ENCODE peak calls at places on chromosomes 4 and X, in nine cellular contexts. D is psoas muscle; G is mesenchymal stem cell; R is neural progenitor cell; K is GM23248; N is IMR-90; P is cardiac muscle cell; V is breast epithelium; Q is CD8-positive, alpha-beta T cell. H is an unnamed sample.

GRCh38 chrX:130916636-130917422 is 13.8 kb upstream of the ENOX2 start:
- DNase-seq in Q (peak; percentile 27), G (peak; percentile 54), P (peak; percentile 70), D (peak; percentile 42), N (peak; percentile 54), V (no peak), R (peak; percentile 56), K (peak; percentile 43), H (peak; percentile 33)

GRCh38 chrX:3526084-3526483 is 179.6 kb upstream of the MXRA5 start:
- DNase-seq in G (no peak), Q (no peak), D (no peak), N (peak; percentile 65), R (no peak), K (peak; percentile 74), V (no peak), P (no peak), H (no peak)

GRCh38 chrX:97131886-97132285 is 248.2 kb downstream of the RPA4 start:
- DNase-seq in N (no peak), V (no peak), Q (no peak), R (no peak), G (no peak), D (no peak), K (no peak), P (no peak), H (no peak)

GRCh38 chr4:105998210-105998609 is 102.9 kb downstream of the NPNT start:
- DNase-seq in R (no peak), Q (no peak), K (no peak), V (no peak), D (no peak), N (no peak), P (no peak), G (no peak), H (no peak)

GRCh38 chrX:46575991-46576392 is 2.4 kb downstream of the CHST7 start:
- DNase-seq in P (no peak), R (peak; percentile 24), N (peak; percentile 40), G (peak; percentile 42), Q (no peak), K (peak; percentile 30), D (peak; percentile 59), V (no peak), H (no peak)

GRCh38 chr4:178937130-178937529 is 1494.9 kb upstream of the AGA start:
- DNase-seq in N (no peak), R (no peak), G (peak; percentile 39), D (no peak), Q (no peak), P (no peak), V (no peak), K (no peak), H (no peak)

GRCh38 chr4:4941741-4942140 is 77.5 kb downstream of the CYTL1 start:
- DNase-seq in D (no peak), P (no peak), V (no peak), R (no peak), G (no peak), N (no peak), K (no peak), Q (no peak), H (no peak)

GRCh38 chrX:77962068-77962902 is 7.2 kb downstream of the PGAM4 start:
- DNase-seq in G (peak; percentile 30), Q (peak; percentile 21), R (no peak), N (peak; percentile 4), P (no peak), D (no peak), V (no peak), K (no peak), H (no peak)

GRCh38 chrX:107483976-107484726 is 34.7 kb downstream of the FRMPD3 start:
- DNase-seq in Q (no peak), G (peak; percentile 24), N (no peak), P (peak; percentile 76), V (no peak), R (peak; percentile 60), K (no peak), D (peak; percentile 65), H (no peak)

GRCh38 chr4:4670869-4671268 is 129.0 kb upstream of the STX18 start:
- DNase-seq in P (no peak), K (no peak), Q (no peak), N (no peak), R (no peak), D (no peak), G (peak; percentile 33), V (no peak), H (no peak)

GRCh38 chrX:154398668-154399526 is 720 bp downstream of the RPL10 start:
- DNase-seq in Q (peak; percentile 81), N (peak; percentile 67), R (peak; percentile 82), P (peak; percentile 74), G (peak; percentile 75), D (peak; percentile 95), V (peak; percentile 82), K (peak; percentile 80), H (no peak)

GRCh38 chr4:151772322-151772721 is 11.5 kb upstream of the GATB start:
- DNase-seq in K (no peak), N (no peak), D (no peak), P (no peak), Q (no peak), R (no peak), G (no peak), V (no peak), H (no peak)

GRCh38 chr4:151774324-151774723 is 13.5 kb upstream of the GATB start:
- DNase-seq in P (no peak), Q (no peak), N (no peak), V (no peak), D (no peak), K (no peak), G (no peak), R (no peak), H (no peak)

GRCh38 chr4:151768835-151769234 is 8.0 kb upstream of the GATB start:
- DNase-seq in K (no peak), N (no peak), Q (no peak), P (no peak), R (no peak), G (no peak), D (no peak), V (no peak), H (no peak)

GRCh38 chr4:151770154-151770553 is 9.3 kb upstream of the GATB start:
- DNase-seq in Q (no peak), G (no peak), V (no peak), R (no peak), P (no peak), N (no peak), K (no peak), D (no peak), H (no peak)

DNA sequence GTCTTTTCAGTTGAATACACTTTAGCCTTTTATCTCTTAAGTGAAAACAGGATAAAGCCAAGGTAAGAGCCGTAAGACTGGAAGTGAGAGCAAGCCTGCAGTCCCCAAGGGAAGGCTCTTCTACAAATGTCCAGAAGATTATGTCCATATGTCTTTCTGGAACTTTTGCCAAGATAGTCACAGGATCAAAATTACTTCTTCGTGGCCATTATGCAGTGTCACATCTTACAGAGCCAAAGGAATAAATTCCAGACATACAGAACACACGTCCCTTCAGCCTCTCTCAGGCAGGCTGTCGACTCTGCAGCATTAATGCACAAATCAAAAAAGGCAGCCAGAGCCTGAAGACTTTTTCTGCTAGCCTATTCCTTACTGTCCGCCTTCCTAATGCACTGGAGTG is 10.9 kb upstream of the GATB start:
- DNase-seq in G (no peak), R (no peak), N (no peak), D (no peak), V (no peak), K (peak; percentile 19), Q (no peak), P (no peak), H (no peak)
- H3K27ac ChIP-seq in G (no peak overlapping the region), R (no peak overlapping the region), N (no peak overlapping the region), D (no peak overlapping the region), V (no peak overlapping the region), K (no peak overlapping the region), Q (no peak overlapping the region), P (no peak overlapping the region), H (no peak overlapping the region)

GRCh38 chrX:10265775-10266174 is 109.0 kb downstream of the CLCN4 start:
- DNase-seq in N (no peak), R (no peak), P (no peak), V (no peak), G (no peak), K (no peak), D (no peak), Q (no peak), H (no peak)
- H3K4me1 ChIP-seq in N (no peaks in the 10 kb centered on the region), R (no peaks in the 10 kb centered on the region), P (no peaks in the 10 kb centered on the region), V (no peaks in the 10 kb centered on the region), G (no peaks in the 10 kb centered on the region), K (no peaks in the 10 kb centered on the region), D (no peaks in the 10 kb centered on the region), Q (no peaks in the 10 kb centered on the region), H (no peaks in the 10 kb centered on the region)

GRCh38 chrX:17174671-17175070 is 200.3 kb upstream of the NHS start:
- DNase-seq in G (no peak), V (no peak), K (no peak), N (no peak), D (peak; percentile 51), P (no peak), Q (no peak), R (no peak), H (no peak)
- H3K36me3 ChIP-seq in G (no peaks in the 10 kb centered on the region), V (no peaks in the 10 kb centered on the region), K (no peaks in the 10 kb centered on the region), N (no peaks in the 10 kb centered on the region), D (no peaks in the 10 kb centered on the region), P (no peaks in the 10 kb centered on the region), Q (no peaks in the 10 kb centered on the region), R (no peaks in the 10 kb centered on the region), H (no peaks in the 10 kb centered on the region)

DNA sequence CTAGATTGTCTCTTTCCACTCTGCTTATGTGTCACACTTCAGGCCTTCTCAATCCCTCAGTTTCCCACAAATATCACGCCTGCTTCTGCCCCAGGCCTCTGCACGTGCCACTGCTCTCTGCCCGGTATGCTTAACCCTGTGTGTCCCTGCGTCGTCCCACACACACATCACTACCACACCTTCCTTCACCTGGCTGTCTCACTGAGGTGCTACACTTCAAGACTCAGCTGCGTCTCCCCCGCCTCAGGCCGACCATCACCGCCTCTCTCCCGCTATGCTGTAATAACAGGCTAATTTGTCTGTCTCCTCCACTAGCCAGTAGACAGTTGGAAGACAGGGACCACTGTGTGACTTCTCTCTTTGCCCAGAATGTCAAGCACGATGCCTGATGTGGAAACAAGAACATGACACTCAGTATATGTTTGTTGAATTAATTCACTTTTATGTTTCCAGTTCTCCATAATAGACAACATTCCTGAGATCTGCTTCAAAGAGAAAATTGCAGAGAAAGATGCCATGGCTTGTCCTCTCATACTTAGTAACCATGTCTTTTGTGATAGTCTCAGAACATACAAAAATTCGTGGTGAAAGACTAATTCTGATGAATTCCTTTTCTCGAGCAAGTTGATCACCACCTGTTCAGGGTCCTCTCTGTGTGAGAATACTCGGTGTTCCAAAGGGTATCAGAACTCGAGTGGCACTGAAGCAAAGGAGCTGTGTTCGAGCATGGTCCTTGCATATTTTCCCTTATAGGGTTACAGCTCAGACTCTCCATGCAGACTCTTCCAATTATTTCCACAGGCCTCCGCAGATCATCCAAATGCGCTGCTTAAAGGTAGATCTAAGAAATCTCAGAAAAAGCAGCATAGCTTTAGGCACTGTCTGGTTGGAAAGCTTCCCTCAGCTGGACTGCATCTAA is 54.2 kb downstream of the AFAP1 start:
- DNase-seq in V (no peak), G (no peak), P (no peak), K (no peak), N (no peak), Q (no peak), D (no peak), R (no peak), H (no peak)
- H3K27ac ChIP-seq in V (peak overlapping the region; percentile 12), G (no peak overlapping the region), P (peak overlapping the region; percentile 86), K (peak overlapping the region; percentile 24), N (peak overlapping the region; percentile 46), Q (no peak overlapping the region), D (no peak overlapping the region), R (no peak overlapping the region), H (no peak overlapping the region)